ENCODE peak calls at places on chromosomes 16 and 17, in eight cellular contexts. H is HCT116, L is MM.1S, R is GM23248, M is GM23338, P is SK-N-SH, T is neural progenitor cell, Z is PC-3. W is an unnamed sample.

GRCh38 chr17:52721932-52722331 is 563.4 kb upstream of the CA10 start:
- DNase-seq in L (no peak), P (no peak), T (no peak), R (no peak), Z (no peak), H (no peak), M (no peak), W (no peak)

GRCh38 chr17:10328206-10328605 is 44.6 kb downstream of the MYH13 start:
- DNase-seq in P (no peak), R (no peak), T (no peak), M (no peak), Z (no peak), L (no peak), H (no peak), W (no peak)

GRCh38 chr17:74608511-74608910 is 15.0 kb downstream of the CD300E start:
- DNase-seq in H (no peak), L (no peak), R (no peak), P (no peak), M (no peak), T (no peak), Z (no peak), W (no peak)

GRCh38 chr17:77471984-77472836 is 331.4 kb downstream of the SEC14L1 start:
- DNase-seq in P (peak; percentile 67), R (peak; percentile 64), H (no peak), L (peak; percentile 27), M (peak; percentile 86), T (peak; percentile 92), Z (no peak), W (peak; percentile 73)

GRCh38 chr16:75620326-75621169 is 2.5 kb downstream of the ADAT1 start:
- DNase-seq in M (no peak), R (no peak), L (no peak), T (no peak), Z (no peak), P (no peak), H (no peak), W (no peak)

GRCh38 chr16:84324439-84325262 is 30.0 kb downstream of the WFDC1 start:
- DNase-seq in M (no peak), T (no peak), Z (no peak), H (no peak), P (no peak), L (no peak), R (peak; percentile 37), W (no peak)

GRCh38 chr17:42403150-42403549 is 14.9 kb upstream of the STAT3 start:
- DNase-seq in R (no peak), Z (no peak), M (peak; percentile 74), H (no peak), P (peak; percentile 58), L (no peak), T (peak; percentile 68), W (peak; percentile 59)

GRCh38 chr17:48262982-48263586 is 155.5 kb downstream of the SNX11 start:
- DNase-seq in R (peak; percentile 33), M (no peak), H (no peak), T (no peak), P (no peak), Z (peak; percentile 52), L (peak; percentile 44), W (peak; percentile 33)

GRCh38 chr16:50021509-50021908 is 3.5 kb upstream of the CNEP1R1 start:
- DNase-seq in R (peak; percentile 29), H (no peak), P (no peak), Z (no peak), T (peak; percentile 78), L (peak; percentile 12), M (peak; percentile 68), W (peak; percentile 25)

GRCh38 chr16:12468552-12468951 is 335.1 kb downstream of the CPPED1 start:
- DNase-seq in R (no peak), Z (no peak), L (no peak), M (peak; percentile 80), H (no peak), P (no peak), T (peak; percentile 54), W (peak; percentile 10)

GRCh38 chr17:62627904-62628603 is 584 bp downstream of the MRC2 start:
- DNase-seq in M (peak; percentile 30), R (peak; percentile 85), P (peak; percentile 91), H (no peak), Z (peak; percentile 30), L (no peak), T (peak; percentile 48), W (no peak)

GRCh38 chr17:8062435-8062806 is 23.6 kb downstream of the ALOX15B start:
- DNase-seq in R (peak; percentile 28), P (no peak), Z (peak; percentile 36), T (no peak), L (no peak), H (no peak), M (no peak), W (no peak)

GRCh38 chr16:35411156-35411555 is 1951.7 kb downstream of the TP53TG3F start:
- DNase-seq in Z (no peak), M (no peak), L (peak; percentile 21), P (no peak), H (no peak), T (no peak), R (no peak), W (no peak)

GRCh38 chr16:47045023-47045422 is 71.5 kb upstream of the DNAJA2 start:
- DNase-seq in T (no peak), P (no peak), Z (no peak), M (no peak), L (no peak), H (no peak), R (peak; percentile 8), W (no peak)

GRCh38 chr16:35602116-35602515 is 2142.7 kb downstream of the TP53TG3F start:
- DNase-seq in R (no peak), Z (no peak), H (no peak), M (no peak), T (no peak), L (no peak), P (no peak), W (no peak)

GRCh38 chr16:82960923-82961322 is 334.2 kb downstream of the CDH13 start:
- DNase-seq in H (no peak), L (no peak), P (no peak), T (no peak), R (no peak), Z (no peak), M (no peak), W (no peak)
- TF ChIP-seq EZH2phosphoT487 in H (no peak), L (no peak), P (no peak), T (no peak), R (no peak), Z (no peak), M (no peak), W (no peak)

DNA sequence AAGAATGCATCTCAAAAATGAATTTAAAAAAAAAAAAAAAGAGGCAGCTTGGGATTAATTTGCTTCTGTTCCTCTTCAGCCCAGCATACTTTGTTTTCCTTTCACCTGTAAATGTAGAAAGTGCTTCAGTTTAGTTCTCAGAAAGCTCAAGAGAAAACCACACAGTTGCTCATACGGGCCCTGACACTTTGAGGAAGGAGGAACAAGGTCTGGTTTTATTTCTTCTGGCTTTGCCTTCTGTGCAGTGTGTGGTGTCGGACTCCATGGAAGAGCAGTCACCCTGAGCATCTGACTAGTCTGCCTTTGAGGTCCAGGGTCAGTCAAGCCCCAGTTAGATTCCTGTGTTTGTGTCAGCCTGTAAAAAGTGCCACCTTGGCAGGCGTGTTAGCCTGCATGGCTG is 27.6 kb downstream of the NMT1 start:
- DNase-seq in T (no peak), Z (no peak), H (no peak), L (no peak), R (no peak), P (no peak), M (no peak), W (no peak)
- H3K36me3 ChIP-seq in T (no peaks in the 10 kb centered on the region), Z (peaks cover 71% of the 10 kb centered on the region), H (peaks cover 55% of the 10 kb centered on the region), L (peaks cover 13% of the 10 kb centered on the region), R (peaks cover 63% of the 10 kb centered on the region), P (peaks cover 35% of the 10 kb centered on the region), M (peaks cover 45% of the 10 kb centered on the region), W (peaks cover 93% of the 10 kb centered on the region)

GRCh38 chr16:48531011-48531962 is 78.7 kb downstream of the N4BP1 start:
- DNase-seq in M (no peak), R (peak; percentile 76), H (no peak), P (peak; percentile 87), L (no peak), T (no peak), Z (no peak), W (no peak)
- TF ChIP-seq EZH2phosphoT487 in M (no peak), R (no peak), H (no peak), P (no peak), L (no peak), T (no peak), Z (no peak), W (no peak)

GRCh38 chr17:76051071-76051467 is 21.2 kb downstream of the SRP68 start:
- DNase-seq in Z (peak; percentile 88), R (no peak), L (no peak), H (no peak), T (no peak), M (no peak), P (no peak), W (no peak)

GRCh38 chr17:76048025-76048605 is 21.0 kb upstream of the EVPL start:
- DNase-seq in H (no peak), M (no peak), Z (no peak), R (no peak), L (peak; percentile 39), P (no peak), T (no peak), W (peak; percentile 71)

GRCh38 chr17:76050226-76051070 is 21.9 kb downstream of the SRP68 start:
- DNase-seq in R (no peak), Z (no peak), M (no peak), P (no peak), L (no peak), T (no peak), H (no peak), W (no peak)

GRCh38 chr17:76048711-76049110 is 21.6 kb upstream of the EVPL start:
- DNase-seq in P (no peak), M (peak; percentile 61), R (peak; percentile 30), Z (peak; percentile 41), L (no peak), H (no peak), T (no peak), W (peak; percentile 80)

DNA sequence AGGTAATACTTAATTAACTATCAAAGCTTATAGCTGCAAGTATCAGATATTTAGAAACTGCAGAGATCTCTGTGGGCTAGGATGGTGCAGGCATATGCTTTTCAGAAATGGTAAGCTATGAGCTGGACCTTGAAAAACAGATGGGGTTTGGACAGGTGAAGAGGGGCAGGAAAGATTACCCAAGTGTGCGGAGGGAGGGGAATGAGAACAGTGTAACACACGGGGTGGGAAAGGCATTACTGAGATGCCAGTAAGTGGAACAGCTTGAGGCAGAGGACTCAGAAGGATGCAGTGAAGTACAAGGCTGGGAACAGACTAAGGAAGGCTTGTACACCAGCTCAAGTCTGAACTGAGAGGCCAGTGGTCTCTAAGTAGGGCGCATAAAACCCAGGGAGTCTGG is 22.1 kb upstream of the EVPL start:
- DNase-seq in H (no peak), L (no peak), R (no peak), Z (no peak), P (no peak), M (no peak), T (no peak), W (no peak)
- H3K36me3 ChIP-seq in H (peaks cover 64% of the 10 kb centered on the region), L (peaks cover 13% of the 10 kb centered on the region), R (peaks cover 67% of the 10 kb centered on the region), Z (peaks cover 76% of the 10 kb centered on the region), P (peaks cover 73% of the 10 kb centered on the region), M (peaks cover 42% of the 10 kb centered on the region), T (peaks cover 5% of the 10 kb centered on the region), W (peaks cover 95% of the 10 kb centered on the region)

W was measured in OCI-LY7.